ENCODE peak calls at places on chromosomes 1 and 21, in five cellular contexts. C is right cardiac atrium; D is CD8-positive, alpha-beta memory T cell; R is body of pancreas; E is thoracic aorta. L is an unnamed sample. For H3K9me3, the result is how much of the 10 kb centered on the place peaks cover.

GRCh38 chr1:246153796-246154212 is 353.3 kb downstream of the SMYD3 start:
- DNase-seq in C (no peak), D (no peak), R (no peak), E (no peak), L (no peak)

GRCh38 chr1:91092503-91092902 is 70.7 kb upstream of the ZNF644 start:
- DNase-seq in D (no peak), C (no peak), E (no peak), R (no peak), L (no peak)

GRCh38 chr1:150010388-150011115 is at the start of gene OTUD7B:
- DNase-seq in E (peak), R (peak), C (peak), D (peak), L (peak)

GRCh38 chr1:214739621-214740238 is 136.7 kb downstream of the CENPF start:
- DNase-seq in C (no peak), E (no peak), R (no peak), D (no peak), L (no peak)

GRCh38 chr1:229694053-229694693 is 68.1 kb downstream of the URB2 start:
- DNase-seq in E (peak), R (peak), D (no peak), C (peak), L (peak)

GRCh38 chr1:193905288-193906085 is 719.1 kb upstream of the B3GALT2 start:
- DNase-seq in R (no peak), E (no peak), D (no peak), C (no peak), L (no peak)

GRCh38 chr1:54474500-54475235 is 68.5 kb upstream of the SSBP3 start:
- DNase-seq in R (no peak), E (no peak), D (no peak), C (peak), L (no peak)

GRCh38 chr1:243294723-243295121 is 38.9 kb downstream of the SDCCAG8 start:
- DNase-seq in E (no peak), R (no peak), C (no peak), D (no peak), L (no peak)

GRCh38 chr1:87335175-87335992 is 6.7 kb downstream of the LMO4 start:
- DNase-seq in E (no peak), C (peak), R (peak), D (peak), L (peak)

GRCh38 chr1:172895050-172895460 is 155.7 kb downstream of the TNFSF18 start:
- DNase-seq in D (peak), C (no peak), R (no peak), E (no peak), L (no peak)

GRCh38 chr1:172895761-172896160 is 155.0 kb downstream of the TNFSF18 start:
- DNase-seq in E (no peak), C (no peak), D (no peak), R (no peak), L (no peak)

GRCh38 chr1:172897738-172898137 is 153.0 kb downstream of the TNFSF18 start:
- DNase-seq in R (no peak), D (no peak), E (no peak), C (no peak), L (no peak)

GRCh38 chr1:172893146-172893841 is 157.4 kb downstream of the TNFSF18 start:
- DNase-seq in C (peak), D (no peak), E (no peak), R (no peak), L (no peak)

DNA sequence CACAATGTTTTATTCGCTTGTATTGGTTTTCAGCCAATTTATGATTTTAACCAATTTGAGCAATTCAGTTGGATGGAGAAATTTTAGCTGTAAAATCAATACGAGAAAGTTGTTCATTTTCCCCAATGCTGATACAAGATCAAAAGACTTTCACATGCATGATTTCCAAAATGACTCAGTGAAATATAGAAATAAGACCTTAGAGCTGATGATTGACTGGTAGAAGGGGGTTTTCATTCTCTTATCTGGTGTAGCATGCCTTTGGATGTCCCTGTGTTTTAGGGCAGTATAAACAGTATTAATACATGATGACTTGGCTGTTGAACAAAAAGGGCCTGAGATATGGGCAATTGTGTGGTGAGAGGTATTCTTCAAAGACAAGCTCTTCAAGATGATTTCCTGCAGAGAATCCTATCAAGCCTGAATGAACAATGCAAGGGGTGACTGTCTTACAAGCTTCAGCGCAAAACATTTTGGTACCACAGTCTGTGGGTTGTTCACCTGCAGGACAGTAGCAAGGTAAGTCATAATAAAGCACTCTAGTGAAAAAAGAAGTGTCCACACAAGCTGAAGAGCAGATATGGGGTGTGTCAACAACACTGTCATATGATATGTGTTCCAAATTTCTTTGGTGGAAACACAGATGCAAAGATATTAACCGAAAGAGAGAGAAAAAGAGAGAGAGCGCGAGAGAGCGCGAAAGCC is 156.2 kb downstream of the TNFSF18 start:
- DNase-seq in E (no peak), C (no peak), R (no peak), D (no peak), L (no peak)
- H3K4me3 ChIP-seq in E (no peak), C (no peak), R (no peak), D (peak), L (no peak)

GRCh38 chr1:2911391-2912178 is 109.7 kb upstream of the ACTRT2 start:
- DNase-seq in R (no peak), C (no peak), E (no peak), D (no peak), L (no peak)
- H3K9me3 ChIP-seq in R (under half), C (under half), E (under half), D (under half), L (under half)

DNA sequence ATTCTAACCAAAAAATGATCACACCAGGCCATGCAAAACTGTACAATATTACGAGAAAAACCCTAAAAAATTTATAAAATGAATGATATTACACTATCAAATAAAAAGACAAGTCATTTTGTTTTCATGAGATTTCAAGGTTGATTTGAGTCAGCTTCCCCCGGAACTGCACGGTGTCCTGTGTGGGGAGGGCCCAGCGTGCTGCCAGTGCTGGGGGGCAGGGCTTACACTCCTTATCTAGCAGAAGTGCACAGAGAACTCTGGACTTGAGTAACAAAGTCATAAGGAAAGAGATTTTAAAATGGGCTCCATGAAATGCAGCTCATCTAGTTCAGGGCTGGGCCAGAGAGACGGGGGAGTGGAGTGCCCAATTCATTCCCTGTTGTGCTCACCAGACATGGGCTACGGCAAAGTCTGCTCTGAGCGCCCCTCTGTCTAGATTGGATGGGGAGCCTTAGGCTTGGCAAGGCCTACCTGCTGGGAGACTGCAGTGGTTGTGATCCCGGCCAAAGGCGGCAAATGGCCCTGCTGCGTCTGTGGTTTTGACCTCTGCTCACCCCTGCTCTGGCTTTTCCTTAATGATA is 50.1 kb downstream of the COQ8A start:
- DNase-seq in E (no peak), D (no peak), C (peak), R (peak), L (no peak)
- H3K27ac ChIP-seq in E (peak), D (peak), C (peak), R (peak), L (peak)

GRCh38 chr21:46092026-46092764 is 5.7 kb upstream of the COL6A2 start:
- DNase-seq in R (peak), E (peak), C (peak), D (no peak), L (no peak)
- H3K4me3 ChIP-seq in R (no peak), E (peak), C (no peak), D (no peak), L (no peak)

DNA sequence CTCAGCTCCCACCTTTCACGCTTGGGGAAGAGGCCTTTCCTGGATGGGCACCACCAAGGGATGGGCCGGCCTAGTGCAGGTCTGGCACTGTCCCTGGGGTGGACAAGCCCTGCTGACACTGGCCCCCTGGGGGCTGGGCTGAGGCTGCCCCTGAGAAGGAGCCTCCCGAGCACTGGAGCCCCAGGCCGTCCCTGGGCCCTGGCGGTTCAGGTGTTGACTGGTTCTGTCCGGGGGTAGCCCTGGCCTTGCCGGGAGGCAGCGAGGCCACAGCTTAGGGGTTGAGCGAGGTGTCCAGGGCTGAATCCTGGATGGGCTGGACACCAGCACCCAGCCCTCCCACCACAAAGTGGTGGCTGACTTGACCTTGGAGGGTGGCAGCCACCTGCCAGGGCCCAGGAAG is 49.7 kb upstream of the ACTRT2 start:
- DNase-seq in E (no peak), R (no peak), C (no peak), D (no peak), L (no peak)
- H3K9me3 ChIP-seq in E (under half), R (under half), C (under half), D (under half), L (under half)

GRCh38 chr1:112699425-112700144 is 7.3 kb downstream of the RHOC start:
- DNase-seq in R (no peak), C (no peak), D (no peak), E (no peak), L (no peak)

GRCh38 chr1:112696578-112697320 is 10.2 kb downstream of the RHOC start:
- DNase-seq in E (no peak), C (no peak), D (no peak), R (no peak), L (no peak)

GRCh38 chr1:112695276-112695675 is 11.7 kb downstream of the RHOC start:
- DNase-seq in C (no peak), R (no peak), D (no peak), E (no peak), L (no peak)

GRCh38 chr1:112698366-112699310 is 8.3 kb downstream of the RHOC start:
- DNase-seq in D (no peak), C (no peak), R (peak), E (no peak), L (no peak)

GRCh38 chr1:112697781-112698201 is 9.1 kb downstream of the RHOC start:
- DNase-seq in R (no peak), D (no peak), E (no peak), C (no peak), L (no peak)
- H3K27ac ChIP-seq in R (no peak), D (no peak), E (no peak), C (no peak), L (peak)

GRCh38 chr1:196462101-196462500 is 146.1 kb downstream of the KCNT2 start:
- DNase-seq in R (no peak), C (peak), E (no peak), D (no peak), L (no peak)
- H3K4me3 ChIP-seq in R (no peak), C (no peak), E (no peak), D (no peak), L (no peak)

DNA sequence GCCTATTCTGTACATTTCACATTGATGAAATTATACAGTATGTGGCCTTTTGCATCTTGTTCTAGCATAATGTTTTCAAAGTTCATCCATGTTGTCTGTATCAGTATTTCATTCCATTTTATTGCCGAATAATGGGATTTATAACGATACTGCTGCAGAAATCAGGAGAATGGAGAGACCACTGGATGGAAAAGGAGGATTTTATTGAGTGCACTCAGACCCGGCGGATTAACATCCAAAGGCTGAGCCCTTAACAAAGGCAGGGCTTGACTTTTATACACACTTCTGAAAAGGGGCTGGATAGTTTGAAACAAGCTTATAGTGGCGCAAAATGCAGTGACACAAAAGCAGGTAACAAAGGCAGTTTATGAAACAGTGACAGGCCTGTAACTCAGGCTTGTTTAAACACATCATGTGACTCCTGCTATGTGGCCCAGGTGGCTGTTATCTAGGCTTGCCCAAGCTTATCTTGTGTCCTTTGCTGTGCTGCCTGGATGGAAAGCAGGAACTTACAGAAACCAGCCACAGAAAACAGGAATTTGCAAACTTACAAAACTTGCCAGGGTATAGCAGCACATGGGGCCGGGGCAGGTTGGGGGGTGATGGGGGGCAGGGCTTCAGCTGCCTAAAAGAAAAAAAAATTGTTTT is 32.8 kb upstream of the KCNJ15 start:
- DNase-seq in R (no peak), D (no peak), C (no peak), E (no peak), L (no peak)
- H3K9me3 ChIP-seq in R (under half), D (under half), C (under half), E (under half), L (under half)

DNA sequence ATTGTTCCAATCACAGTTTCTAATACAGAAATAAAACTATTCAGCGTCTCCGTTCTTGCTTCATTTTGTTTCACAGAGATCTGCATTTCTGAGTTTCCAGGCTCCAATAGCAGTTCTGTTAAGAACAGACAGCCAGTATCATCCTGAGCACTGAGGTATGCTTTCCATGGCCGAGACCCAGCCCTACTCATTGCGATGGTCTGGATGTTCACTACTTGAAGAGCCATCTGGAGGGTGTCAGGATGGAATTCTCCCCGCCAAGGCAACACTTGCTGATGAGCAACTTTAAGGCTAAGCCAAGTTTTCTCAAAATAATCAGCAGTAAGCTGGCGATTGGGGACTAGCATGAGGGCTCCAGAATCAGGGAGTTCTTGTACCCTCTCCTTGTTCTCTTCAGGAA is 7.7 kb upstream of the BCL2L15 start:
- DNase-seq in D (no peak), R (peak), C (no peak), E (no peak), L (no peak)
- H3K27ac ChIP-seq in D (no peak), R (no peak), C (no peak), E (no peak), L (no peak)